ENCODE peak calls at places on chromosomes 2 and 18, in six cellular contexts. O is fibroblast of gingiva, K is activated T-cell treated with anti-CD3 and anti-CD28 coated beads for 24 hours, P is AG09309, H is activated T-helper 1 cell treated with Interleukin-2 at 50 U/mL for 16 hours, C is AG04450. Y is an unnamed sample.

GRCh38 chr2:127576433-127577207 is 41.1 kb downstream of the MYO7B start:
- DNase-seq in O (peak), K (no peak), P (peak), H (no peak), C (no peak), Y (no peak)

GRCh38 chr2:72570401-72570800 is 255.4 kb downstream of the EXOC6B start:
- DNase-seq in O (peak), K (no peak), P (no peak), H (no peak), C (no peak), Y (no peak)

GRCh38 chr2:55843096-55843991 is 80.2 kb downstream of the EFEMP1 start:
- DNase-seq in O (peak), K (no peak), P (peak), H (no peak), C (peak), Y (peak)

GRCh38 chr2:71521436-71521950 is 68.1 kb downstream of the DYSF start:
- DNase-seq in O (no peak), K (no peak), P (no peak), H (no peak), C (no peak), Y (no peak)

GRCh38 chr2:109009920-109010610 is 21.0 kb upstream of the EDAR start:
- DNase-seq in O (no peak), K (no peak), P (peak), H (no peak), C (no peak), Y (no peak)

GRCh38 chr2:209648714-209649113 is 122.9 kb upstream of the UNC80 start:
- DNase-seq in O (peak), K (no peak), P (no peak), H (no peak), C (no peak), Y (peak)

GRCh38 chr2:383173-383572 is 95.3 kb upstream of the ALKAL2 start:
- DNase-seq in O (no peak), K (no peak), P (no peak), H (no peak), C (no peak), Y (no peak)

GRCh38 chr2:3399829-3400228 is 20.3 kb downstream of the TRAPPC12 start:
- DNase-seq in O (no peak), K (no peak), P (no peak), H (no peak), C (no peak), Y (peak)

GRCh38 chr18:73288813-73289212 is 421.0 kb upstream of the NETO1 start:
- DNase-seq in O (no peak), K (no peak), P (no peak), H (no peak), C (no peak), Y (no peak)

GRCh38 chr2:241788572-241788971 is 11.9 kb downstream of the GAL3ST2 start:
- DNase-seq in O (no peak), K (peak), P (no peak), H (no peak), C (no peak), Y (no peak)

GRCh38 chr2:145221032-145221431 is 701.1 kb upstream of the ZEB2 start:
- DNase-seq in O (no peak), K (no peak), P (no peak), H (no peak), C (no peak), Y (peak)

GRCh38 chr2:239157269-239157668 is 243.6 kb downstream of the HDAC4 start:
- DNase-seq in O (no peak), K (no peak), P (no peak), H (no peak), C (no peak), Y (peak)

GRCh38 chr2:134508396-134508795 is 210.4 kb downstream of the TMEM163 start:
- DNase-seq in O (no peak), K (no peak), P (no peak), H (no peak), C (no peak), Y (no peak)

GRCh38 chr2:105553538-105554196 is 154.8 kb upstream of the FHL2 start:
- DNase-seq in O (no peak), K (no peak), P (no peak), H (no peak), C (no peak), Y (peak)

GRCh38 chr2:188443207-188443606 is 151.5 kb downstream of the GULP1 start:
- DNase-seq in O (no peak), K (no peak), P (no peak), H (no peak), C (no peak), Y (no peak)

GRCh38 chr2:121124330-121124729 is 160.7 kb downstream of the TFCP2L1 start:
- DNase-seq in O (no peak), K (no peak), P (no peak), H (no peak), C (no peak), Y (no peak)

GRCh38 chr2:97718051-97718882 is 4.9 kb downstream of the ZAP70 start:
- DNase-seq in O (no peak), K (peak), P (no peak), H (peak), C (no peak), Y (no peak)

GRCh38 chr18:59834267-59834666 is 65.5 kb upstream of the PMAIP1 start:
- DNase-seq in O (no peak), K (no peak), P (no peak), H (no peak), C (no peak), Y (no peak)